ENCODE peak calls at places on chromosomes 6 and 20, in eight cellular contexts. One of them, this sample, is unnamed. For H3K36me3, the result is how much of the 10 kb centered on the place peaks cover.

GRCh38 chr6:136335736-136336362 is 46.2 kb upstream of the BCLAF1 start:
- DNase-seq in Panc1: no peak
- DNase-seq in GM12878: no peak
- DNase-seq in endothelial cell of umbilical vein: no peak
- DNase-seq in HepG2: no peak
- DNase-seq in sigmoid colon: peak
- DNase-seq in SK-N-SH: no peak
- DNase-seq in stomach: no peak
- DNase-seq in this sample: no peak

GRCh38 chr6:55578537-55579363 is at the start of gene HMGCLL1:
- DNase-seq in Panc1: no peak
- DNase-seq in GM12878: no peak
- DNase-seq in endothelial cell of umbilical vein: peak
- DNase-seq in HepG2: no peak
- DNase-seq in sigmoid colon: peak
- DNase-seq in SK-N-SH: peak
- DNase-seq in stomach: no peak
- DNase-seq in this sample: no peak

GRCh38 chr20:34475979-34476736 is 40.1 kb upstream of the DYNLRB1 start:
- DNase-seq in Panc1: no peak
- DNase-seq in GM12878: no peak
- DNase-seq in endothelial cell of umbilical vein: peak
- DNase-seq in HepG2: peak
- DNase-seq in sigmoid colon: no peak
- DNase-seq in SK-N-SH: peak
- DNase-seq in stomach: peak
- DNase-seq in this sample: peak

GRCh38 chr20:47235853-47236638 is 120.5 kb downstream of the ZMYND8 start:
- DNase-seq in Panc1: no peak
- DNase-seq in GM12878: no peak
- DNase-seq in endothelial cell of umbilical vein: no peak
- DNase-seq in HepG2: no peak
- DNase-seq in sigmoid colon: no peak
- DNase-seq in SK-N-SH: no peak
- DNase-seq in stomach: no peak
- DNase-seq in this sample: no peak

GRCh38 chr6:27049863-27050781 is 197.4 kb upstream of the PRSS16 start:
- DNase-seq in Panc1: no peak
- DNase-seq in GM12878: no peak
- DNase-seq in endothelial cell of umbilical vein: no peak
- DNase-seq in HepG2: no peak
- DNase-seq in sigmoid colon: no peak
- DNase-seq in SK-N-SH: no peak
- DNase-seq in stomach: no peak
- DNase-seq in this sample: peak

GRCh38 chr20:49166534-49167449 is 21.3 kb downstream of the STAU1 start:
- DNase-seq in Panc1: no peak
- DNase-seq in GM12878: no peak
- DNase-seq in endothelial cell of umbilical vein: no peak
- DNase-seq in HepG2: no peak
- DNase-seq in sigmoid colon: no peak
- DNase-seq in SK-N-SH: no peak
- DNase-seq in stomach: no peak
- DNase-seq in this sample: no peak

GRCh38 chr6:42936398-42936797 is 7.1 kb downstream of the CNPY3 start:
- DNase-seq in Panc1: no peak
- DNase-seq in GM12878: no peak
- DNase-seq in endothelial cell of umbilical vein: no peak
- DNase-seq in HepG2: no peak
- DNase-seq in sigmoid colon: no peak
- DNase-seq in SK-N-SH: no peak
- DNase-seq in stomach: no peak
- DNase-seq in this sample: no peak

GRCh38 chr6:129662406-129662766 is 47.6 kb downstream of the ARHGAP18 start:
- DNase-seq in Panc1: no peak
- DNase-seq in GM12878: peak
- DNase-seq in endothelial cell of umbilical vein: no peak
- DNase-seq in HepG2: no peak
- DNase-seq in sigmoid colon: no peak
- DNase-seq in SK-N-SH: no peak
- DNase-seq in stomach: no peak
- DNase-seq in this sample: no peak

GRCh38 chr6:143426025-143426424 is 24.5 kb downstream of the ADAT2 start:
- DNase-seq in Panc1: no peak
- DNase-seq in GM12878: no peak
- DNase-seq in endothelial cell of umbilical vein: no peak
- DNase-seq in HepG2: no peak
- DNase-seq in sigmoid colon: no peak
- DNase-seq in SK-N-SH: no peak
- DNase-seq in stomach: no peak
- DNase-seq in this sample: no peak

GRCh38 chr6:63140682-63141318 is 70.5 kb upstream of the FKBP1C start:
- DNase-seq in Panc1: no peak
- DNase-seq in GM12878: no peak
- DNase-seq in endothelial cell of umbilical vein: no peak
- DNase-seq in HepG2: no peak
- DNase-seq in sigmoid colon: no peak
- DNase-seq in SK-N-SH: no peak
- DNase-seq in stomach: no peak
- DNase-seq in this sample: no peak

GRCh38 chr6:89007209-89008001 is 44.0 kb upstream of the RNGTT start:
- DNase-seq in Panc1: no peak
- DNase-seq in GM12878: no peak
- DNase-seq in endothelial cell of umbilical vein: no peak
- DNase-seq in HepG2: no peak
- DNase-seq in sigmoid colon: no peak
- DNase-seq in SK-N-SH: no peak
- DNase-seq in stomach: no peak
- DNase-seq in this sample: no peak

GRCh38 chr20:2314759-2315439 is 19.1 kb downstream of the TGM3 start:
- DNase-seq in Panc1: no peak
- DNase-seq in GM12878: no peak
- DNase-seq in endothelial cell of umbilical vein: no peak
- DNase-seq in HepG2: no peak
- DNase-seq in sigmoid colon: peak
- DNase-seq in SK-N-SH: peak
- DNase-seq in stomach: no peak
- DNase-seq in this sample: no peak

GRCh38 chr6:134822920-134823430 is 126.9 kb downstream of the ALDH8A1 start:
- DNase-seq in Panc1: peak
- DNase-seq in GM12878: peak
- DNase-seq in endothelial cell of umbilical vein: peak
- DNase-seq in HepG2: peak
- DNase-seq in sigmoid colon: no peak
- DNase-seq in SK-N-SH: peak
- DNase-seq in stomach: peak
- DNase-seq in this sample: peak

GRCh38 chr20:22977047-22977785 is 57.9 kb upstream of the SSTR4 start:
- DNase-seq in Panc1: no peak
- DNase-seq in GM12878: no peak
- DNase-seq in endothelial cell of umbilical vein: no peak
- DNase-seq in HepG2: no peak
- DNase-seq in sigmoid colon: peak
- DNase-seq in SK-N-SH: no peak
- DNase-seq in stomach: no peak
- DNase-seq in this sample: peak

GRCh38 chr20:32966881-32967781 is 37.1 kb downstream of the SUN5 start:
- DNase-seq in Panc1: no peak
- DNase-seq in GM12878: peak
- DNase-seq in endothelial cell of umbilical vein: no peak
- DNase-seq in HepG2: no peak
- DNase-seq in sigmoid colon: peak
- DNase-seq in SK-N-SH: peak
- DNase-seq in stomach: peak
- DNase-seq in this sample: no peak

GRCh38 chr6:112284603-112285002 is 30.2 kb upstream of the LAMA4 start:
- DNase-seq in Panc1: no peak
- DNase-seq in GM12878: no peak
- DNase-seq in endothelial cell of umbilical vein: no peak
- DNase-seq in HepG2: no peak
- DNase-seq in sigmoid colon: no peak
- DNase-seq in SK-N-SH: no peak
- DNase-seq in stomach: no peak
- DNase-seq in this sample: no peak

GRCh38 chr6:45738057-45738455 is 277.6 kb downstream of the CLIC5 start:
- DNase-seq in Panc1: no peak
- DNase-seq in GM12878: no peak
- DNase-seq in endothelial cell of umbilical vein: no peak
- DNase-seq in HepG2: no peak
- DNase-seq in sigmoid colon: no peak
- DNase-seq in SK-N-SH: no peak
- DNase-seq in stomach: no peak
- DNase-seq in this sample: no peak
- H3K4me3 ChIP-seq in Panc1: no peak
- H3K4me3 ChIP-seq in GM12878: no peak
- H3K4me3 ChIP-seq in endothelial cell of umbilical vein: no peak
- H3K4me3 ChIP-seq in HepG2: no peak
- H3K4me3 ChIP-seq in sigmoid colon: no peak
- H3K4me3 ChIP-seq in SK-N-SH: no peak
- H3K4me3 ChIP-seq in stomach: no peak
- H3K4me3 ChIP-seq in this sample: no peak

DNA sequence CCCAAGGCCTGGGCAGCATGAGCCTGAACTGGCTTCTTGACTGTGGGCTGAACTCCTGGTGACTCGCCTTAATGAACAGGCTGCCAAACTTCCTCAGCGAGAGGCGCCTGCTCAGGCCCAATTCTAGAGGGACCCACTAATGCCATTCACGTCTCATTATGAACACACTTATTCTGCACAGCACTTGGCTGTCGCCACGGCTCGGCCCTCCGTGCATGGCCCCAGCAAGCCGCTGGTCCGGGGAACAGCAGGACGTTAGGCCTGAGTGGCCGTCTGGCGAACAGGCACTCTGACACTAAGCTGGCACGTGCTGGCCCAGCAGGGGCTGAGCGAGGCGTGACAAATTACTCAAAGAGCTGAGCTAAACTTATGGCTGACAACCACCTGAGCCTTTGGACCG is 45.9 kb downstream of the INSM1 start:
- DNase-seq in Panc1: no peak
- DNase-seq in GM12878: no peak
- DNase-seq in endothelial cell of umbilical vein: no peak
- DNase-seq in HepG2: no peak
- DNase-seq in sigmoid colon: no peak
- DNase-seq in SK-N-SH: no peak
- DNase-seq in stomach: no peak
- DNase-seq in this sample: no peak
- TF ChIP-seq POLR2AphosphoS5 in Panc1: no peak
- TF ChIP-seq POLR2AphosphoS5 in GM12878: no peak
- TF ChIP-seq POLR2AphosphoS5 in endothelial cell of umbilical vein: no peak
- TF ChIP-seq POLR2AphosphoS5 in HepG2: no peak
- TF ChIP-seq POLR2AphosphoS5 in sigmoid colon: no peak
- TF ChIP-seq POLR2AphosphoS5 in SK-N-SH: no peak
- TF ChIP-seq POLR2AphosphoS5 in stomach: no peak
- TF ChIP-seq POLR2AphosphoS5 in this sample: no peak

GRCh38 chr6:159753081-159753872 is 8.6 kb upstream of the ACAT2 start:
- DNase-seq in Panc1: no peak
- DNase-seq in GM12878: no peak
- DNase-seq in endothelial cell of umbilical vein: no peak
- DNase-seq in HepG2: no peak
- DNase-seq in sigmoid colon: no peak
- DNase-seq in SK-N-SH: no peak
- DNase-seq in stomach: no peak
- DNase-seq in this sample: no peak
- H3K36me3 ChIP-seq in Panc1: half or more
- H3K36me3 ChIP-seq in GM12878: under half
- H3K36me3 ChIP-seq in endothelial cell of umbilical vein: under half
- H3K36me3 ChIP-seq in HepG2: half or more
- H3K36me3 ChIP-seq in sigmoid colon: under half
- H3K36me3 ChIP-seq in SK-N-SH: half or more
- H3K36me3 ChIP-seq in stomach: under half
- H3K36me3 ChIP-seq in this sample: under half

GRCh38 chr6:28743271-28743789 is 180.5 kb downstream of the TRIM27 start:
- DNase-seq in Panc1: no peak
- DNase-seq in GM12878: no peak
- DNase-seq in endothelial cell of umbilical vein: no peak
- DNase-seq in HepG2: no peak
- DNase-seq in sigmoid colon: no peak
- DNase-seq in SK-N-SH: no peak
- DNase-seq in stomach: no peak
- DNase-seq in this sample: no peak
- H3K4me3 ChIP-seq in Panc1: peak
- H3K4me3 ChIP-seq in GM12878: peak
- H3K4me3 ChIP-seq in endothelial cell of umbilical vein: no peak
- H3K4me3 ChIP-seq in HepG2: no peak
- H3K4me3 ChIP-seq in sigmoid colon: no peak
- H3K4me3 ChIP-seq in SK-N-SH: no peak
- H3K4me3 ChIP-seq in stomach: no peak
- H3K4me3 ChIP-seq in this sample: no peak

GRCh38 chr6:41546866-41547798 is 951 bp downstream of the FOXP4 start:
- DNase-seq in Panc1: no peak
- DNase-seq in GM12878: no peak
- DNase-seq in endothelial cell of umbilical vein: peak
- DNase-seq in HepG2: no peak
- DNase-seq in sigmoid colon: no peak
- DNase-seq in SK-N-SH: peak
- DNase-seq in stomach: peak
- DNase-seq in this sample: no peak

GRCh38 chr6:41545174-41545702 is 943 bp upstream of the FOXP4 start:
- DNase-seq in Panc1: no peak
- DNase-seq in GM12878: no peak
- DNase-seq in endothelial cell of umbilical vein: no peak
- DNase-seq in HepG2: no peak
- DNase-seq in sigmoid colon: no peak
- DNase-seq in SK-N-SH: no peak
- DNase-seq in stomach: no peak
- DNase-seq in this sample: no peak

GRCh38 chr6:41546475-41546865 is 289 bp downstream of the FOXP4 start:
- DNase-seq in Panc1: no peak
- DNase-seq in GM12878: no peak
- DNase-seq in endothelial cell of umbilical vein: no peak
- DNase-seq in HepG2: no peak
- DNase-seq in sigmoid colon: no peak
- DNase-seq in SK-N-SH: no peak
- DNase-seq in stomach: no peak
- DNase-seq in this sample: no peak

GRCh38 chr6:41547799-41548097 is 1.6 kb downstream of the FOXP4 start:
- DNase-seq in Panc1: no peak
- DNase-seq in GM12878: no peak
- DNase-seq in endothelial cell of umbilical vein: no peak
- DNase-seq in HepG2: no peak
- DNase-seq in sigmoid colon: no peak
- DNase-seq in SK-N-SH: no peak
- DNase-seq in stomach: no peak
- DNase-seq in this sample: no peak

DNA sequence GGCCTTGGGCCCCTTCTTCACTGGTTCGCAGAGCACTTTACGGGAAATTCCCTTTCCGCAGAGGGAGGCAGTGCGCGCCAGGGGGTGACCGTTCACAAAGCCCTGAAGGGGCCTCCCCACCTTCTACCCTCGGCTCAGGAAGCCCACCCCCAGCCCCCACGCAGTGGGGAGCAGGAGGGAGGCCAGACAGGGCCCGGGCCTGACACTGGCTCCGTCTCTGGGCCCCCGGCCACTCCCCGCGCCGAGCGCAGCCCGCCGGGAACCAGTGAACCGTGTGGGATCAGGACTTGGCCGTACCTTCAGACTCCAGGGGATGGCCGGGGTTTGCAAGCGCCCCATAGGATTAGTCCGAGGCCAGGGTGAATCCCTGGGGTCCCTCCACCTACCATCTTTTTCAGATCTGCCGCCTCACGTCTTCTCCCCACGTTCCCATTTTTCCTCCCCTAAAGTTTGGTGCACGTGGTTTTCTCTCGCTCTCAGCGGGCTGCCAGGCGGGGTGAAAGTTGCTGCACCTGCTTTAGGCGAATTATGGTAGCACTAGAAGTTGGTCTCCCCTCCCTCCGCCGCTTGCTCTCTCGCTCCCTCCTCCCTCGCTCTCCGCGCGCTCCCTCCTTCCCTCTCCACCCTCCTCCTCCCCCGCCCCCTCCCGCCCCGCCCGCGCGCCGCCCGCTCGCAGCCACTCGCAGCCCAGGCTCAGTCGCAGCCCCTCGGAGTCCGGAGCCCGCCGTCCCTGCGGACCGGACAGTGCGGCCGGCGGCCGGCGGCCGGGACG is at the start of gene FOXP4:
- DNase-seq in Panc1: peak
- DNase-seq in GM12878: peak
- DNase-seq in endothelial cell of umbilical vein: peak
- DNase-seq in HepG2: peak
- DNase-seq in sigmoid colon: peak
- DNase-seq in SK-N-SH: peak
- DNase-seq in stomach: peak
- DNase-seq in this sample: peak
- TF ChIP-seq POLR2AphosphoS5 in Panc1: no peak
- TF ChIP-seq POLR2AphosphoS5 in GM12878: peak
- TF ChIP-seq POLR2AphosphoS5 in endothelial cell of umbilical vein: no peak
- TF ChIP-seq POLR2AphosphoS5 in HepG2: peak
- TF ChIP-seq POLR2AphosphoS5 in sigmoid colon: peak
- TF ChIP-seq POLR2AphosphoS5 in SK-N-SH: no peak
- TF ChIP-seq POLR2AphosphoS5 in stomach: no peak
- TF ChIP-seq POLR2AphosphoS5 in this sample: peak